ENCODE peak calls at places on chromosomes 5 and 9, in five cellular contexts. C, M, W, Y and U are unnamed samples.

GRCh38 chr5:38483788-38484398 is 72.6 kb downstream of the LIFR start:
- DNase-seq in M (no peak), C (no peak), Y (no peak), W (no peak), U (no peak)

GRCh38 chr5:137091473-137091872 is 407.7 kb downstream of the SPOCK1 start:
- DNase-seq in W (no peak), Y (no peak), C (no peak), M (peak; percentile 32), U (no peak)

GRCh38 chr5:65066385-65066784 is 297.7 kb downstream of the CWC27 start:
- DNase-seq in W (no peak), M (no peak), Y (no peak), C (no peak), U (peak; percentile 26)

GRCh38 chr5:170070556-170071412 is 34.9 kb upstream of the FOXI1 start:
- DNase-seq in M (peak; percentile 22), W (peak; percentile 63), Y (no peak), C (no peak), U (no peak)

GRCh38 chr5:35861718-35862117 is 5.0 kb downstream of the IL7R start:
- DNase-seq in C (no peak), W (no peak), Y (no peak), M (no peak), U (no peak)

GRCh38 chr9:136131629-136132499 is 13.2 kb upstream of the TMEM250 start:
- DNase-seq in C (no peak), M (no peak), Y (no peak), W (no peak), U (no peak)

GRCh38 chr9:68941780-68942459 is 72.0 kb downstream of the PRKACG start:
- DNase-seq in M (no peak), W (no peak), C (no peak), Y (no peak), U (no peak)

GRCh38 chr5:96595300-96596090 is 66.7 kb upstream of the CAST start:
- DNase-seq in M (no peak), C (no peak), W (no peak), Y (no peak), U (peak; percentile 27)

GRCh38 chr9:131254107-131254491 is 22.2 kb downstream of the FAM78A start:
- DNase-seq in C (no peak), Y (no peak), W (peak; percentile 63), M (no peak), U (no peak)

GRCh38 chr5:57841671-57842375 is 359.2 kb upstream of the ACTBL2 start:
- DNase-seq in Y (no peak), M (no peak), W (no peak), C (no peak), U (no peak)

GRCh38 chr5:852431-853401 is 1.9 kb upstream of the ZDHHC11 start:
- DNase-seq in W (peak; percentile 37), M (no peak), C (no peak), Y (no peak), U (no peak)

GRCh38 chr5:123367739-123368138 is 55.5 kb downstream of the CEP120 start:
- DNase-seq in Y (no peak), M (no peak), W (no peak), C (no peak), U (no peak)

GRCh38 chr5:167861134-167861930 is 430.1 kb upstream of the WWC1 start:
- DNase-seq in Y (no peak), M (no peak), W (peak; percentile 59), C (no peak), U (no peak)

GRCh38 chr9:13532407-13532806 is 252.9 kb upstream of the MPDZ start:
- DNase-seq in C (no peak), W (no peak), M (no peak), Y (no peak), U (no peak)

GRCh38 chr9:89386797-89387196 is 68.5 kb downstream of the SECISBP2 start:
- DNase-seq in C (no peak), W (no peak), Y (no peak), M (no peak), U (no peak)

GRCh38 chr5:140734354-140734753 is 34.1 kb downstream of the ZMAT2 start:
- DNase-seq in M (no peak), W (no peak), Y (no peak), C (no peak), U (no peak)

GRCh38 chr5:146338774-146339714 is at the start of gene POU4F3:
- DNase-seq in M (no peak), C (no peak), Y (no peak), W (no peak), U (no peak)

GRCh38 chr5:147037517-147038205 is 159.1 kb upstream of the PPP2R2B start:
- DNase-seq in W (no peak), Y (no peak), C (no peak), M (no peak), U (no peak)

GRCh38 chr5:66769030-66769733 is 173.0 kb downstream of the MAST4 start:
- DNase-seq in W (no peak), Y (no peak), C (no peak), M (no peak), U (no peak)

GRCh38 chr9:3732077-3733038 is 206.6 kb upstream of the RFX3 start:
- DNase-seq in Y (peak; percentile 21), W (no peak), M (peak; percentile 16), C (peak; percentile 65), U (peak; percentile 72)

GRCh38 chr5:102421647-102422046 is 77.2 kb downstream of the SLCO6A1 start:
- DNase-seq in W (no peak), C (no peak), M (peak; percentile 1), Y (no peak), U (no peak)

GRCh38 chr5:36575367-36575781 is 31.0 kb upstream of the SLC1A3 start:
- DNase-seq in M (no peak), W (no peak), Y (no peak), C (no peak), U (no peak)

GRCh38 chr5:143142596-143143435 is 260.7 kb downstream of the NR3C1 start:
- DNase-seq in Y (no peak), C (no peak), W (peak; percentile 64), M (peak; percentile 3), U (no peak)

GRCh38 chr5:33894566-33894965 is 2.8 kb upstream of the ADAMTS12 start:
- DNase-seq in C (no peak), W (no peak), M (no peak), Y (no peak), U (no peak)

GRCh38 chr5:8134609-8135008 is 265.7 kb downstream of the MTRR start:
- DNase-seq in M (no peak), C (no peak), W (no peak), Y (no peak), U (no peak)

GRCh38 chr5:56126487-56127179 is 106.5 kb downstream of the ANKRD55 start:
- DNase-seq in W (no peak), M (no peak), C (no peak), Y (no peak), U (no peak)